ENCODE peak calls at places on chromosome 5, in eight cellular contexts. One of them, this sample, is unnamed. For H3K4me1 and H3K27me3, the result is how much of the 10 kb centered on the place peaks cover.

GRCh38 chr5:160197341-160198147 is 31.8 kb upstream of the FABP6 start:
- DNase-seq in HCT116: no peak
- DNase-seq in spleen: no peak
- DNase-seq in tibial artery: no peak
- DNase-seq in astrocyte: no peak
- DNase-seq in upper lobe of right lung: no peak
- DNase-seq in fibroblast of lung: peak
- DNase-seq in psoas muscle: no peak
- DNase-seq in this sample: no peak

GRCh38 chr5:139149477-139150199 is 48.5 kb downstream of the SIL1 start:
- DNase-seq in astrocyte: peak
- DNase-seq in spleen: no peak
- DNase-seq in upper lobe of right lung: no peak
- DNase-seq in tibial artery: no peak
- DNase-seq in HCT116: no peak
- DNase-seq in fibroblast of lung: peak
- DNase-seq in psoas muscle: no peak
- DNase-seq in this sample: no peak

GRCh38 chr5:61313960-61314681 is 17.9 kb upstream of the ZSWIM6 start:
- DNase-seq in spleen: no peak
- DNase-seq in psoas muscle: no peak
- DNase-seq in HCT116: no peak
- DNase-seq in astrocyte: peak
- DNase-seq in upper lobe of right lung: no peak
- DNase-seq in tibial artery: peak
- DNase-seq in fibroblast of lung: peak
- DNase-seq in this sample: no peak

GRCh38 chr5:177608243-177609075 is 8.5 kb downstream of the B4GALT7 start:
- DNase-seq in spleen: no peak
- DNase-seq in psoas muscle: no peak
- DNase-seq in HCT116: no peak
- DNase-seq in tibial artery: no peak
- DNase-seq in fibroblast of lung: no peak
- DNase-seq in upper lobe of right lung: no peak
- DNase-seq in astrocyte: no peak
- DNase-seq in this sample: no peak

GRCh38 chr5:80198399-80198798 is 57.4 kb downstream of the SERINC5 start:
- DNase-seq in psoas muscle: peak
- DNase-seq in HCT116: no peak
- DNase-seq in fibroblast of lung: peak
- DNase-seq in tibial artery: no peak
- DNase-seq in spleen: no peak
- DNase-seq in astrocyte: no peak
- DNase-seq in upper lobe of right lung: no peak
- DNase-seq in this sample: no peak

GRCh38 chr5:69048233-69048632 is 45.6 kb upstream of the SLC30A5 start:
- DNase-seq in astrocyte: no peak
- DNase-seq in psoas muscle: no peak
- DNase-seq in HCT116: no peak
- DNase-seq in tibial artery: no peak
- DNase-seq in spleen: no peak
- DNase-seq in upper lobe of right lung: no peak
- DNase-seq in fibroblast of lung: no peak
- DNase-seq in this sample: no peak

GRCh38 chr5:95773325-95774059 is 42.4 kb downstream of the RHOBTB3 start:
- DNase-seq in astrocyte: peak
- DNase-seq in HCT116: no peak
- DNase-seq in spleen: no peak
- DNase-seq in tibial artery: no peak
- DNase-seq in upper lobe of right lung: no peak
- DNase-seq in psoas muscle: no peak
- DNase-seq in fibroblast of lung: peak
- DNase-seq in this sample: no peak

GRCh38 chr5:64653776-64654175 is 36.5 kb upstream of the SHISAL2B start:
- DNase-seq in psoas muscle: no peak
- DNase-seq in HCT116: no peak
- DNase-seq in tibial artery: no peak
- DNase-seq in spleen: no peak
- DNase-seq in fibroblast of lung: peak
- DNase-seq in astrocyte: no peak
- DNase-seq in upper lobe of right lung: no peak
- DNase-seq in this sample: no peak

GRCh38 chr5:127648997-127649550 is at the start of gene CTXN3:
- DNase-seq in HCT116: no peak
- DNase-seq in psoas muscle: no peak
- DNase-seq in upper lobe of right lung: no peak
- DNase-seq in tibial artery: no peak
- DNase-seq in astrocyte: no peak
- DNase-seq in fibroblast of lung: no peak
- DNase-seq in spleen: no peak
- DNase-seq in this sample: no peak

GRCh38 chr5:139574641-139575312 is 13.6 kb downstream of the UBE2D2 start:
- DNase-seq in spleen: no peak
- DNase-seq in astrocyte: peak
- DNase-seq in HCT116: no peak
- DNase-seq in upper lobe of right lung: no peak
- DNase-seq in tibial artery: no peak
- DNase-seq in psoas muscle: no peak
- DNase-seq in fibroblast of lung: peak
- DNase-seq in this sample: no peak

GRCh38 chr5:14280294-14280854 is 137.2 kb downstream of the TRIO start:
- DNase-seq in HCT116: no peak
- DNase-seq in fibroblast of lung: no peak
- DNase-seq in upper lobe of right lung: no peak
- DNase-seq in spleen: no peak
- DNase-seq in psoas muscle: no peak
- DNase-seq in astrocyte: no peak
- DNase-seq in tibial artery: no peak
- DNase-seq in this sample: no peak

GRCh38 chr5:93422652-93423332 is 158.2 kb downstream of the NR2F1-AS1 start:
- DNase-seq in HCT116: no peak
- DNase-seq in astrocyte: no peak
- DNase-seq in upper lobe of right lung: no peak
- DNase-seq in psoas muscle: no peak
- DNase-seq in spleen: no peak
- DNase-seq in tibial artery: no peak
- DNase-seq in fibroblast of lung: no peak
- DNase-seq in this sample: no peak

GRCh38 chr5:92548351-92548750 is 1032.7 kb downstream of the NR2F1-AS1 start:
- DNase-seq in HCT116: no peak
- DNase-seq in astrocyte: peak
- DNase-seq in spleen: no peak
- DNase-seq in upper lobe of right lung: no peak
- DNase-seq in psoas muscle: no peak
- DNase-seq in tibial artery: no peak
- DNase-seq in fibroblast of lung: peak
- DNase-seq in this sample: no peak

GRCh38 chr5:173832386-173832785 is 55.8 kb upstream of the CPEB4 start:
- DNase-seq in upper lobe of right lung: no peak
- DNase-seq in spleen: no peak
- DNase-seq in tibial artery: no peak
- DNase-seq in psoas muscle: no peak
- DNase-seq in astrocyte: no peak
- DNase-seq in HCT116: no peak
- DNase-seq in fibroblast of lung: no peak
- DNase-seq in this sample: no peak

GRCh38 chr5:168951341-168951740 is 349.6 kb downstream of the SLIT3 start:
- DNase-seq in tibial artery: no peak
- DNase-seq in upper lobe of right lung: no peak
- DNase-seq in psoas muscle: no peak
- DNase-seq in astrocyte: no peak
- DNase-seq in HCT116: no peak
- DNase-seq in spleen: no peak
- DNase-seq in fibroblast of lung: no peak
- DNase-seq in this sample: no peak

DNA sequence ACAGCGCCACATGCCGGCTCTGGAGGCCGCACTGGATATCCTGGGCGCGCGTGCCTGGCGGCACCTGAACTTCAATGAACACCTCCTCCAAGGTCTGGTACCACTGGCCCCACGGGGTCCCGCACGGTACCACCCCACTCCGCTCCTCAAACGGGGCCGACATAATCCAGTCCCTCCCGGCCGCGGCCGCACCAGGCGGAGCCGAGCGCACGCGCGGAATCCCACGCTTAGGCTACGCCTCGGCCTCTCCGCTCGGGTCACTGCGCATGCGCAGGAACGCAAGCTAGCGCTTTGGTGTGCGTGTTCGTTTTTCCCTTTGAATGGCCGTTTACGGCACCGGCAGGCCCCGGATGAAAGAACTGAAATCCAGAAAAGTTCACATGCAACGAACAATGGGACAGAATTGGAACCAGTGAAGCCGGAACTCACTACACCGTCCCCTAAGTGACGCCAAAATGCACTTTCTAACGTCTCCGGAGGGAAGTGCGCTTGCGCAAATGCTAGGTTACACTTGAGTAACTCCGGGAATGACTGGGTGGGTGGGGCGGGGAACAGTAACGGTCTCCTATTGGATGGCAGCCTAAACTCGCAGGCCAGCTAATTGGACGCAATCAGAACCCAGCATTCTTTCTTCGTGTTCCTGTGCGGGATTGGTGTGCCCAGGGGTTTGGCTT is at the start of gene NUDCD2:
- DNase-seq in HCT116: peak
- DNase-seq in spleen: peak
- DNase-seq in tibial artery: peak
- DNase-seq in psoas muscle: peak
- DNase-seq in astrocyte: peak
- DNase-seq in fibroblast of lung: peak
- DNase-seq in upper lobe of right lung: peak
- DNase-seq in this sample: peak
- H3K4me1 ChIP-seq in HCT116: under half
- H3K4me1 ChIP-seq in spleen: half or more
- H3K4me1 ChIP-seq in tibial artery: under half
- H3K4me1 ChIP-seq in psoas muscle: under half
- H3K4me1 ChIP-seq in astrocyte: under half
- H3K4me1 ChIP-seq in fibroblast of lung: under half
- H3K4me1 ChIP-seq in upper lobe of right lung: under half
- H3K4me1 ChIP-seq in this sample: under half

DNA sequence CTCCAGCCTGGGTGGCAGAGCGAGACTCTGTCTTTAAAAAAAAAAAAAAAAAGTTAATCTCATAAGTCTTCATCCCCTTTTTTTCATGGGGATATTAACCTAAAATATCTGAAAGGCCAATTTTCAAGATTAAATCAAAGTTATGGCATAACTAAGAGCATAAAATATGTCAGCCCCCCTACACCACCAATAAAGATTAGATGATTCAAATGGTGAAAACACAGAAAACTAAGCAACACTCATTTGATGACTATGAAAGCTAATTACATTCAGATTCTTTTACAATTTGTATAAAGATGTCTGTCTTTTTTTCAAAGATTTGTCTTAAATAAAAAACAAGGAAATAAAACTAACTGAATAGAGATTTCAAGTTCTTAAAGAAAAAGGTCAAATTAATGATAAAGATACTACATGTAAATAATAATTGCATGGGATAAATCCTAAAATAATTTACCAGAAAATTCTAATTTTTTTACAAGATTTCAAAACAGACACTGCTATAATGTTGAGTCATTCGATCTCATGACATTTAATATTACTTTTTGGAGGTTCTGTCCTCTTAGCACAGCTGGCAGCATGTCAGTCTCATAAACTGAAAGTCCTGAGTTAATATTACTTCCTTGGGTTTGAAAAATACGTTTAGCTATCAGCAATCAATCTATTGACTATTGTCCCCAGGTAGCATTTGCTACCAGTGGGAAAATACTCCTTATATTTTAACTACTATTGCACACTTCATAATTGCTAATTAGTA is 112.9 kb downstream of the KIAA0825 start:
- DNase-seq in fibroblast of lung: no peak
- DNase-seq in astrocyte: no peak
- DNase-seq in tibial artery: no peak
- DNase-seq in psoas muscle: no peak
- DNase-seq in upper lobe of right lung: no peak
- DNase-seq in spleen: no peak
- DNase-seq in HCT116: no peak
- DNase-seq in this sample: no peak
- H3K27ac ChIP-seq in fibroblast of lung: no peak
- H3K27ac ChIP-seq in astrocyte: no peak
- H3K27ac ChIP-seq in tibial artery: no peak
- H3K27ac ChIP-seq in psoas muscle: no peak
- H3K27ac ChIP-seq in upper lobe of right lung: no peak
- H3K27ac ChIP-seq in spleen: no peak
- H3K27ac ChIP-seq in HCT116: no peak
- H3K27ac ChIP-seq in this sample: no peak

DNA sequence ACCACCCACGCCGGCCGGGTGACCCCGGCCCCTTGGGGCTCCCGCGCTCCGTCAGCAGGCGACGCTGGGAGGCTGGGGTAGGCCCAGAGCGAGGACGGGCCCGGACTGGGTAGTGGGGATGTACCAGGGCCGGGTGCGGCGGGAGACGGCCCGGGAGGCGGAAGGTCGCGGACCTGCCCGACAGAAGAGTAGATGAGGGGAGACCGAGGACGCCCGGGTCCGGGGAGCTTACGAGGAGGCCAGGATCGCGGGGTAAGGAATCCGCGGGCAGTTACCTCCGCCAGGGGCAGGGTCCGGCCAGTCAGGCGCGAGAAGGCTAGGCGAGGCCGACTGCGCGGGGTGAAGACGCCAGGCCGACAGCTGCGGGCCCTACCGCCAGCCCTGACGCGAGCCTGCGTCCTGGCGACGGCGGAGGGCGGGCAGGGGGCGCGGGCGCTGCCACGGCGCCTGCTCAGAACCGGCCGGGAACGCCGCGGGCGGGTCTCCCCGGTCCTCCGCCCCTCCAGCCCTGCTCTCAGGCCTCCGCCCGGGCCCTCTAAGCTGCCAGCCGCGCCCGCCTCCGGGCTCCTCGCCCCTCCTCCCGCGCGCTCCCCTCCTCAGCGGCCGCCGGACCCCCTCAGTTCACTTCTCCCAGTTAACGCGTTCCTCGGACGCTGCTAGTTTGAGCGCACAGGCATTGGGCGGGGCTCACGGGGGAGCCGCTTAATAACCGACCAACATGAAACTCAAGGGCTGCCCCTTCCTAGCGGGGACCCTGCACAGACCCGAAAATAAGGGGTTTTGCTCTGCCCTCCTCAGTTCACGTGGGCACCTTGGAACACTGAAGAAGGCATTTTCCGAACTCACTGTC is at the start of gene CPLANE1:
- DNase-seq in tibial artery: peak
- DNase-seq in astrocyte: peak
- DNase-seq in psoas muscle: peak
- DNase-seq in fibroblast of lung: peak
- DNase-seq in spleen: peak
- DNase-seq in upper lobe of right lung: peak
- DNase-seq in HCT116: no peak
- DNase-seq in this sample: peak
- H3K27me3 ChIP-seq in tibial artery: under half
- H3K27me3 ChIP-seq in astrocyte: under half
- H3K27me3 ChIP-seq in psoas muscle: under half
- H3K27me3 ChIP-seq in fibroblast of lung: under half
- H3K27me3 ChIP-seq in spleen: under half
- H3K27me3 ChIP-seq in upper lobe of right lung: under half
- H3K27me3 ChIP-seq in HCT116: under half
- H3K27me3 ChIP-seq in this sample: under half

DNA sequence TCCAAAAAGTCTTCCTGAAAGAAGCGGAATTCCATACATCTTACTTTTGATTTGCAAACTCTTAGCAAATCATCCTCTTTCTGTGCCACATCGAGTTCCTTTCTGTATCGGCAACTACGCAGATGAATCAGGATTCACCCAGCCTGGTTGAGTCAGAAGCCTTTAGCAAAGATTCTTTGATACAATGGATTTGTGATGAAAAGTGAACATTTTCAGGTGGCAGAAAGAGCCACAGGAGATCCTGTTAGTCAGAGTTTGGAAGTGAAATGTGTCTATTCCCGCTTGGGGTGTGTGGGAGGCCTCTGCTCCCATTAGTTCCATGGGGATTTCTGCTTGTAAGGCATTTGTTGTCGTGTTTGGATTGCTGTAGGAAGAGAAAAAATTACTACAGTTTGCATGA is 351.8 kb upstream of the WWC1 start:
- DNase-seq in fibroblast of lung: peak
- DNase-seq in spleen: no peak
- DNase-seq in psoas muscle: no peak
- DNase-seq in HCT116: no peak
- DNase-seq in tibial artery: no peak
- DNase-seq in upper lobe of right lung: no peak
- DNase-seq in astrocyte: peak
- DNase-seq in this sample: no peak
- H3K4me1 ChIP-seq in fibroblast of lung: under half
- H3K4me1 ChIP-seq in spleen: under half
- H3K4me1 ChIP-seq in psoas muscle: under half
- H3K4me1 ChIP-seq in HCT116: under half
- H3K4me1 ChIP-seq in tibial artery: under half
- H3K4me1 ChIP-seq in upper lobe of right lung: under half
- H3K4me1 ChIP-seq in astrocyte: under half
- H3K4me1 ChIP-seq in this sample: under half